ENCODE peak calls at places on chromosomes 5 and 9, in eight cellular contexts. G is HCT116, P is osteoblast, A is upper lobe of right lung, D is heart left ventricle, U is astrocyte, Y is neuronal stem cell, T is esophagus squamous epithelium. H is an unnamed sample.

GRCh38 chr9:6927838-6928237 is 170.1 kb downstream of the KDM4C start:
- DNase-seq in G (no peak), P (no peak), A (no peak), D (no peak), U (no peak), Y (no peak), T (no peak), H (no peak)

GRCh38 chr9:69175488-69175872 is 1.4 kb downstream of the TJP2 start:
- DNase-seq in G (no peak), P (no peak), A (no peak), D (no peak), U (peak; percentile 40), Y (no peak), T (no peak), H (no peak)

GRCh38 chr5:32044904-32045303 is 129.2 kb downstream of the GOLPH3 start:
- DNase-seq in G (no peak), P (peak; percentile 84), A (no peak), D (no peak), U (peak; percentile 89), Y (no peak), T (no peak), H (no peak)

GRCh38 chr9:104301770-104302169 is 202.3 kb upstream of the OR13F1 start:
- DNase-seq in G (no peak), P (no peak), A (no peak), D (no peak), U (no peak), Y (no peak), T (no peak), H (no peak)

GRCh38 chr5:191036-191948 is at the start of gene LRRC14B:
- DNase-seq in G (no peak), P (peak; percentile 73), A (peak; percentile 72), D (peak; percentile 92), U (no peak), Y (no peak), T (no peak), H (peak; percentile 69)

GRCh38 chr5:4674176-4674575 is 466.0 kb upstream of the ADAMTS16 start:
- DNase-seq in G (no peak), P (no peak), A (no peak), D (no peak), U (peak; percentile 74), Y (no peak), T (no peak), H (no peak)

GRCh38 chr5:79513519-79514390 is at the start of gene HOMER1:
- DNase-seq in G (peak; percentile 41), P (peak; percentile 93), A (peak; percentile 93), D (peak; percentile 81), U (peak; percentile 64), Y (peak; percentile 85), T (no peak), H (peak; percentile 92)

GRCh38 chr9:136170291-136170901 is 34.5 kb downstream of the LHX3 start:
- DNase-seq in G (no peak), P (peak; percentile 95), A (no peak), D (peak; percentile 21), U (no peak), Y (no peak), T (no peak), H (peak; percentile 95)

GRCh38 chr5:112084149-112084548 is 327.2 kb upstream of the NREP start:
- DNase-seq in G (no peak), P (no peak), A (no peak), D (no peak), U (no peak), Y (no peak), T (no peak), H (no peak)

GRCh38 chr9:129306318-129306973 is 128.4 kb upstream of the IER5L start:
- DNase-seq in G (no peak), P (no peak), A (peak; percentile 46), D (no peak), U (no peak), Y (no peak), T (no peak), H (no peak)

GRCh38 chr5:77791356-77791755 is 15.2 kb upstream of the TBCA start:
- DNase-seq in G (no peak), P (no peak), A (no peak), D (no peak), U (no peak), Y (no peak), T (no peak), H (no peak)

GRCh38 chr5:114360816-114361723 is 800 bp upstream of the KCNN2 start:
- DNase-seq in G (no peak), P (peak; percentile 60), A (peak; percentile 64), D (peak; percentile 35), U (no peak), Y (peak; percentile 79), T (no peak), H (peak; percentile 90)

GRCh38 chr5:73274870-73275756 is 102.1 kb downstream of the TMEM174 start:
- DNase-seq in G (no peak), P (no peak), A (no peak), D (no peak), U (no peak), Y (no peak), T (no peak), H (no peak)

GRCh38 chr5:74318985-74319563 is 321.5 kb downstream of the ENC1 start:
- DNase-seq in G (no peak), P (no peak), A (no peak), D (no peak), U (peak; percentile 63), Y (no peak), T (no peak), H (no peak)

GRCh38 chr5:71974622-71975021 is 132.7 kb upstream of the MAP1B start:
- DNase-seq in G (no peak), P (no peak), A (no peak), D (no peak), U (no peak), Y (no peak), T (no peak), H (no peak)

GRCh38 chr5:170173227-170173626 is 59.6 kb upstream of the C5orf58 start:
- DNase-seq in G (peak; percentile 16), P (no peak), A (no peak), D (no peak), U (peak; percentile 39), Y (no peak), T (no peak), H (no peak)

GRCh38 chr5:91101777-91102379 is 281.2 kb downstream of the ARRDC3 start:
- DNase-seq in G (peak; percentile 76), P (peak; percentile 73), A (peak; percentile 75), D (peak; percentile 73), U (peak; percentile 58), Y (peak; percentile 63), T (peak; percentile 10), H (peak; percentile 40)

GRCh38 chr5:148011407-148012124 is 52.2 kb upstream of the SPINK5 start:
- DNase-seq in G (peak; percentile 22), P (no peak), A (no peak), D (no peak), U (peak; percentile 91), Y (no peak), T (no peak), H (no peak)

GRCh38 chr5:148014276-148014675 is 49.5 kb upstream of the SPINK5 start:
- DNase-seq in G (no peak), P (no peak), A (no peak), D (no peak), U (peak; percentile 47), Y (no peak), T (no peak), H (no peak)

GRCh38 chr5:148012806-148013205 is 51.0 kb upstream of the SPINK5 start:
- DNase-seq in G (no peak), P (no peak), A (no peak), D (no peak), U (no peak), Y (no peak), T (no peak), H (no peak)
- H3K4me3 ChIP-seq in G (no peak overlapping the region), P (no peak overlapping the region), A (no peak overlapping the region), D (no peak overlapping the region), U (no peak overlapping the region), Y (no peak overlapping the region), T (no peak overlapping the region), H (no peak overlapping the region)

DNA sequence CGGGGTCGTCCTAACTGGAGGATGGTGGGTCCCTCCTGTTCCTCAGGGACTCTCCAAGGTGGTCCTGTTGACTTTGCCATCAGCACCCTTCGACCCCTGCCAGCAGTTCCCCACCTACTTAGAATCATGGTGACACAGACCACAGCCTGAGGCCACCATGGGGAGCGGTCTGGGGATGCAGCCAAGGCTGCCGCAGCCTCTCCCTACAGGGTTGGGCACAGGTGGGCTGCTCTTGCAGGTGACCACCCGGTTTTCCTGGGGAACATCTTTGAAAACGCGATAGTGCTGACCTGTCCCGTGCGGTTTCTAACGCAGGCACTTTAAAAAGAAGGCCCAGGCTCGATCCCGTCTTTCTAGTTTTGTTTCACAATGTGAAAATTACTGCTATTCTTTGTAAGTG is 12.7 kb upstream of the CEL start:
- DNase-seq in G (no peak), P (no peak), A (no peak), D (no peak), U (no peak), Y (no peak), T (no peak), H (no peak)
- H3K36me3 ChIP-seq in G (peaks cover 50% of the 10 kb centered on the region), P (peaks cover 52% of the 10 kb centered on the region), A (peaks cover 87% of the 10 kb centered on the region), D (peaks cover 95% of the 10 kb centered on the region), U (peaks cover 18% of the 10 kb centered on the region), Y (peaks cover 64% of the 10 kb centered on the region), T (peaks cover 100% of the 10 kb centered on the region), H (peaks cover 36% of the 10 kb centered on the region)

DNA sequence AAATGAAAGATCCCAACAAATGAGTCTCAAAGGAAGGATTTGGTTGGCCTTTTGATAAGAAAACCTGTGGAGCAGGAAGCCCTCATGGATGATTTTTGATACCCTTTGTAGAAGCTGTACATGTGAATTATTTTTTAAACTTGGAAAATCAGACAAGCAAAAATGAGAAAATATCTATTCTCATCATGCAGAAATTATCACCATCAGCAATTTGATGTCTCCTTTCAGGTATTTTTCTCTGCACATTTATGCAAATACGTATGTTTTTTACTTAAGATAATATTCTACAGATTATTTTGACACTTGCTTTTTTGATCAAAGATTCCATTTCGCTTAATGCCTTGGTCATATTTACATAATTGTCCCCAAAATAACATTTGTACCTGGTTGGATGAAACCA is 7.2 kb downstream of the BTNL9 start:
- DNase-seq in G (no peak), P (no peak), A (no peak), D (no peak), U (no peak), Y (no peak), T (no peak), H (no peak)
- H3K27me3 ChIP-seq in G (peaks cover 16% of the 10 kb centered on the region), P (peaks cover 21% of the 10 kb centered on the region), A (peaks cover 43% of the 10 kb centered on the region), D (peaks cover 4% of the 10 kb centered on the region), U (peaks cover 9% of the 10 kb centered on the region), Y (peaks cover 32% of the 10 kb centered on the region), T (no peaks in the 10 kb centered on the region), H (peaks cover 58% of the 10 kb centered on the region)

GRCh38 chr9:116154334-116154975 is 864 bp downstream of the PAPPA start:
- DNase-seq in G (no peak), P (peak; percentile 87), A (peak; percentile 65), D (peak; percentile 36), U (no peak), Y (peak; percentile 24), T (no peak), H (peak; percentile 76)

GRCh38 chr9:116156621-116157314 is 3.2 kb downstream of the PAPPA start:
- DNase-seq in G (no peak), P (peak; percentile 94), A (peak; percentile 66), D (peak; percentile 88), U (peak; percentile 59), Y (peak; percentile 42), T (no peak), H (peak; percentile 67)

GRCh38 chr9:116154976-116155699 is 1.5 kb downstream of the PAPPA start:
- DNase-seq in G (no peak), P (peak; percentile 91), A (no peak), D (no peak), U (peak; percentile 56), Y (no peak), T (no peak), H (peak; percentile 39)

GRCh38 chr9:116153765-116154333 is at the start of gene PAPPA:
- DNase-seq in G (no peak), P (peak; percentile 70), A (no peak), D (no peak), U (no peak), Y (no peak), T (no peak), H (no peak)

GRCh38 chr9:116155700-116156045 is 2.1 kb downstream of the PAPPA start:
- DNase-seq in G (no peak), P (peak; percentile 92), A (no peak), D (no peak), U (peak; percentile 45), Y (no peak), T (no peak), H (peak; percentile 34)
- H3K4me3 ChIP-seq in G (no peak overlapping the region), P (peak overlapping the region; percentile 83), A (peak overlapping the region; percentile 54), D (no peak overlapping the region), U (peak overlapping the region; percentile 74), Y (no peak overlapping the region), T (peak overlapping the region; percentile 50), H (peak overlapping the region; percentile 58)